ENCODE peak calls at places on chromosomes 13 and 19, in five cellular contexts. K, L, D, M and V are unnamed samples.

GRCh38 chr13:99468971-99469545 is 32.2 kb upstream of the TM9SF2 start:
- DNase-seq in K (no peak), L (no peak), M (no peak), D (no peak), V (no peak)

GRCh38 chr13:75803175-75803611 is 167.1 kb downstream of the LMO7 start:
- DNase-seq in K (no peak), L (no peak), M (peak), D (no peak), V (no peak)

GRCh38 chr13:102333320-102334181 is 68.3 kb downstream of the FGF14 start:
- DNase-seq in K (no peak), D (peak), M (peak), L (no peak), V (no peak)

GRCh38 chr19:43759515-43759914 is 4.8 kb upstream of the SMG9 start:
- DNase-seq in M (no peak), K (peak), D (no peak), L (no peak), V (no peak)

GRCh38 chr13:23350009-23350408 is 83.5 kb downstream of the SACS start:
- DNase-seq in M (no peak), D (no peak), K (peak), L (no peak), V (no peak)

GRCh38 chr13:30752991-30753616 is 17.8 kb downstream of the ALOX5AP start:
- DNase-seq in L (no peak), D (no peak), M (no peak), K (no peak), V (no peak)

GRCh38 chr19:50460161-50460765 is 16.0 kb upstream of the EMC10 start:
- DNase-seq in K (peak), L (no peak), M (no peak), D (no peak), V (no peak)

GRCh38 chr19:10321874-10322835 is 6.3 kb upstream of the FDX2 start:
- DNase-seq in M (no peak), D (no peak), K (no peak), L (no peak), V (no peak)

GRCh38 chr13:101429733-101430132 is 13.4 kb upstream of the NALCN start:
- DNase-seq in L (no peak), M (no peak), K (no peak), D (no peak), V (no peak)

GRCh38 chr13:98171806-98172569 is 5.1 kb downstream of the RNF113B start:
- DNase-seq in L (no peak), K (peak), D (no peak), M (no peak), V (peak)

GRCh38 chr19:30316560-30317106 is 55.6 kb upstream of the ZNF536 start:
- DNase-seq in D (no peak), K (no peak), L (no peak), M (no peak), V (no peak)

GRCh38 chr13:20525144-20525600 is 485 bp downstream of the CRYL1 start:
- DNase-seq in M (no peak), K (no peak), L (no peak), D (no peak), V (peak)

GRCh38 chr13:75927183-75927582 is 291.1 kb downstream of the LMO7 start:
- DNase-seq in D (peak), M (no peak), L (no peak), K (no peak), V (no peak)

GRCh38 chr19:11338569-11339253 is 746 bp downstream of the RAB3D start:
- DNase-seq in K (no peak), M (no peak), L (no peak), D (no peak), V (no peak)